ENCODE peak calls at places on chromosomes 2 and 18, in six cellular contexts. N is upper lobe of right lung, Y is heart left ventricle, V is Calu3, M is body of pancreas, A is uterus. O is an unnamed sample.

GRCh38 chr2:43898958-43899346 is 60.2 kb downstream of the ABCG8 start:
- DNase-seq in V (no peak), A (no peak), N (no peak), Y (no peak), M (no peak), O (no peak)

GRCh38 chr2:172179045-172179742 is 76.5 kb upstream of the DLX2 start:
- DNase-seq in Y (no peak), N (no peak), V (peak), M (no peak), A (no peak), O (no peak)

GRCh38 chr2:11186145-11186544 is 30.9 kb downstream of the SLC66A3 start:
- DNase-seq in N (no peak), M (no peak), V (no peak), A (no peak), Y (no peak), O (no peak)

GRCh38 chr2:126907671-126908070 is 9.0 kb downstream of the TEX51 start:
- DNase-seq in A (no peak), M (no peak), N (peak), V (no peak), Y (no peak), O (peak)

GRCh38 chr2:186551323-186552050 is 38.4 kb upstream of the ITGAV start:
- DNase-seq in V (no peak), N (no peak), Y (no peak), M (no peak), A (no peak), O (no peak)

GRCh38 chr18:79863161-79863945 is 65.6 kb downstream of the KCNG2 start:
- DNase-seq in A (no peak), M (no peak), V (no peak), Y (no peak), N (peak), O (peak)

GRCh38 chr18:54444309-54444914 is 86.7 kb downstream of the C18orf54 start:
- DNase-seq in Y (no peak), A (no peak), V (peak), M (peak), N (no peak), O (peak)

GRCh38 chr2:88211005-88211808 is 41.1 kb downstream of the THNSL2 start:
- DNase-seq in M (no peak), A (no peak), N (no peak), Y (no peak), V (no peak), O (no peak)

GRCh38 chr2:126749537-126749936 is 93.6 kb downstream of the GYPC start:
- DNase-seq in V (no peak), N (no peak), A (no peak), Y (no peak), M (no peak), O (no peak)

GRCh38 chr2:96923810-96924774 is 54.2 kb upstream of the SEMA4C start:
- DNase-seq in M (no peak), A (no peak), Y (no peak), N (no peak), V (no peak), O (no peak)

DNA sequence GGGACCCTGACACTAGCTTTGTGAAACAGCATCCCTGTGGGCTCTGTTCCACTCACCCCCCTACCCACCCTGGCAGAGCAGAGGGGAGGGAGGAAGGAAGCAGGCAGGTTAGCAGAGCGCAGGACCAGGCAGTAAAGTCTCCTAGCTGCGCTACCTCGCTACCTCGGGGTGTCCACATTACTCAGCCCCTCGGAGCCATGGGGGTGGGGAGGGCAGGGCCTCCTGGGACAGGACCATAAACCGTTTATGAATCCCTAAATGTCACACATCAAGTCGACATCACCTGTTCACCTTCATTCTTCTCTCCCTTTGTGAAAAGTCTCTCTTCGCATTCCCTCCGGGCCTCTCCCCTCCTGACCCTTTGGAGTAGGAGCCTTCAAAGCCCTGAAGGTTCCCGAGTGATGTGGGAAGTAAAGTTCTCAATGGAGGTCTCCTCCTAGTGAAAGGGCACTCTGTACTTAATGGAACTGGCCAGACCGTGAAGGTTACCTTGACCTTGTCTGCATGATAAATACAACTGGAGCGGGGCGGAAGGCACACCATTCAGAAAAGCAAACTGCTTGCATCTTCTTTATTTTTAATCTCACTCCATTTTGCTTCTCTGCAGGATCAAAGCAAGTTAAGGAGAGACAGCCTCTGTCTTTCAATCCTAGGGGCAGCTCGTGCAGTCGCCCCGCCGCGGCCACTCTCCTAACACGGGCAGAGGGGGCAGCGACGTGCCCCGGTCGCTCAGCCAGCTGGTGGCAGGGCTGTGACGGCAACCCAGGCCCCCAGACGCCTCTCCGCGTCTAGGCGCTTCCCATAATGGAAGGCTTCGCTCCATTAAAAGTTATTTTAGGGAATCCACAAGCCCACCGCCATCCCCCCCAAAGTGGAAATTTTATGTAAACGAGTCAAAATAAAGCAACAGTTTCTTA is 23.8 kb upstream of the SMAD7 start:
- DNase-seq in N (no peak), M (peak), V (no peak), A (no peak), Y (no peak), O (no peak)
- TF ChIP-seq CTCF in N (no peak), M (no peak), V (no peak), A (no peak), Y (no peak), O (no peak)

DNA sequence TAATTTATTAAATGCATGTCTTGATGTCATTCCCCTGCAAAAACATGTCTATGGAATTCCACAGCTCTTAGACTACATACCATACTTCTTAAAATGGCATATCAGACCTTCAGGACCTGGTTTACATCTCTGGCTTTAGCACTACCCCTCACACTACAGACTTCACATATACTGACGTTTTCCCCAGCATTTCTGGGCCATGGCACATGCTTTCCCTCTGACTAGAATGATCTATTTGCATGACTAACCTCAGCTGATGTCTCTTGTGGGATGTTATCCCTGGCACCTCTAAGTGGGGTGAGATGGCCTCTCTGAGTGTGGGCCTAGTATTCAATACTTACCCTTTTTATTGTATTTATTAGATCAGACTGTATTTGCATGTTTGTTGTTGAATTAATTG is 381.6 kb downstream of the ERBB4 start:
- DNase-seq in A (no peak), Y (no peak), N (no peak), V (no peak), M (no peak), O (no peak)
- TF ChIP-seq CTCF in A (no peak), Y (no peak), N (no peak), V (no peak), M (no peak), O (no peak)

GRCh38 chr2:218323526-218324472 is 31.5 kb upstream of the TMBIM1 start:
- DNase-seq in A (peak), Y (peak), V (peak), M (peak), N (peak), O (no peak)
- TF ChIP-seq CTCF in A (no peak), Y (no peak), V (no peak), M (no peak), N (no peak), O (no peak)

GRCh38 chr2:213152065-213152794 is 818 bp upstream of the IKZF2 start:
- DNase-seq in N (peak), Y (peak), M (peak), A (peak), V (peak), O (peak)
- TF ChIP-seq CTCF in N (peak), Y (peak), M (peak), A (peak), V (no peak), O (no peak)

GRCh38 chr2:108182489-108182888 is 57.3 kb upstream of the SULT1C3 start:
- DNase-seq in M (no peak), V (peak), N (no peak), Y (no peak), A (no peak), O (no peak)
- TF ChIP-seq CTCF in M (no peak), V (peak), N (no peak), Y (no peak), A (no peak), O (no peak)

GRCh38 chr2:128027801-128028667 is at the start of gene SAP130:
- DNase-seq in M (peak), N (peak), A (peak), Y (peak), V (peak), O (peak)
- TF ChIP-seq CTCF in M (no peak), N (no peak), A (no peak), Y (no peak), V (no peak), O (no peak)

GRCh38 chr2:218832081-218832480 is 478 bp upstream of the PRKAG3 start:
- DNase-seq in Y (no peak), N (no peak), A (no peak), M (no peak), V (no peak), O (peak)
- TF ChIP-seq CTCF in Y (no peak), N (no peak), A (no peak), M (no peak), V (no peak), O (no peak)

DNA sequence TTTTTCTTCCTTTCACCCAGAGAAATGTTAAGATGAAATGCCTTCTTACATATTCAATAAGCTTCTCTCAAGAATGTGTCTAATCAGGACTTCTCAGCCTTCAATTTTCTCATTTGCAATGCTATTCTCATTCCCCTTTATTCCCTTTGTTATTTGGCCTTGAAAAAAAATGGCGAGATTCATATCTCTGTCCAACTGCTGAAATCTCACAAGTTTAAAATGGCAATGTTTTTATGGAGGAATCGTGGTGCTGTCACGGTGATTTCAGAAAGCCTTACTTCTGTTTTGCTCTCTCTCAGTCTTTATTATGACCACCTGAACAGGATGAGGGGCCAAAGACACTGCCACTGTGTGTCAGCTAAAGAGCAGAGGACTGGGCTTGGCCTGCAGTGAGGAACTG is 928.5 kb downstream of the DCC start:
- DNase-seq in V (no peak), Y (no peak), M (no peak), N (no peak), A (no peak), O (no peak)
- TF ChIP-seq CTCF in V (no peak), Y (no peak), M (no peak), N (no peak), A (no peak), O (no peak)

GRCh38 chr2:28225472-28225915 is 167.2 kb upstream of the FOSL2 start:
- DNase-seq in Y (no peak), V (no peak), N (no peak), M (no peak), A (no peak), O (no peak)

GRCh38 chr2:28227498-28227897 is 165.2 kb upstream of the FOSL2 start:
- DNase-seq in Y (no peak), V (no peak), M (no peak), A (no peak), N (no peak), O (no peak)

GRCh38 chr2:28231110-28231621 is 161.5 kb upstream of the FOSL2 start:
- DNase-seq in M (peak), N (no peak), A (no peak), V (no peak), Y (peak), O (no peak)

GRCh38 chr2:28226558-28226957 is 166.1 kb upstream of the FOSL2 start:
- DNase-seq in N (no peak), V (no peak), A (no peak), Y (no peak), M (no peak), O (no peak)

GRCh38 chr2:28228419-28228995 is 164.2 kb upstream of the FOSL2 start:
- DNase-seq in M (no peak), Y (no peak), A (no peak), N (no peak), V (no peak), O (no peak)
- TF ChIP-seq CTCF in M (no peak), Y (no peak), A (no peak), N (no peak), V (no peak), O (no peak)

GRCh38 chr2:205947621-205948495 is 138.1 kb downstream of the INO80D start:
- DNase-seq in V (peak), Y (peak), N (no peak), A (peak), M (peak), O (peak)
- TF ChIP-seq CTCF in V (peak), Y (peak), N (peak), A (peak), M (peak), O (peak)

O was measured in spleen.